ENCODE peak calls at places on chromosomes 7 and 10, in nine cellular contexts. J is hippocampal formation; H is H54; Q is WTC11; X is activated naive CD8-positive, alpha-beta T cell treated with anti-CD3 and anti-CD28 coated beads, Interleukin-2, amount 50 U/mL, for 16 hours; G is pancreas; T is NCI-H526; W is GM23248; K is left lobe of liver. O is an unnamed sample.

GRCh38 chr7:159061674-159062212 is 82.9 kb downstream of the VIPR2 start:
- DNase-seq in J (no peak), H (no peak), Q (peak), X (no peak), G (no peak), T (no peak), W (no peak), K (no peak), O (no peak)

GRCh38 chr7:129433823-129434171 is 435 bp upstream of the STRIP2 start:
- DNase-seq in J (no peak), H (peak), Q (peak), X (no peak), G (no peak), T (peak), W (no peak), K (no peak), O (peak)

GRCh38 chr7:20786779-20787651 is at the start of gene SP8:
- DNase-seq in J (no peak), H (peak), Q (peak), X (no peak), G (no peak), T (no peak), W (peak), K (no peak), O (no peak)

GRCh38 chr7:96321670-96322372 is at the start of gene SLC25A13:
- DNase-seq in J (peak), H (peak), Q (peak), X (peak), G (peak), T (peak), W (peak), K (peak), O (peak)

GRCh38 chr7:130814753-130815152 is 80.7 kb upstream of the KLF14 start:
- DNase-seq in J (no peak), H (peak), Q (no peak), X (no peak), G (no peak), T (no peak), W (peak), K (no peak), O (peak)

GRCh38 chr10:28429573-28430216 is 103.2 kb upstream of the WAC start:
- DNase-seq in J (no peak), H (no peak), Q (no peak), X (no peak), G (no peak), T (no peak), W (no peak), K (no peak), O (no peak)

GRCh38 chr10:79044846-79045245 is 23.9 kb upstream of the ZMIZ1 start:
- DNase-seq in J (no peak), H (no peak), Q (no peak), X (no peak), G (peak), T (no peak), W (no peak), K (no peak), O (no peak)

GRCh38 chr10:77062381-77062780 is 575.2 kb downstream of the KCNMA1 start:
- DNase-seq in J (no peak), H (no peak), Q (no peak), X (no peak), G (no peak), T (no peak), W (no peak), K (no peak), O (no peak)

GRCh38 chr7:30596043-30596641 is 1.5 kb downstream of the GARS1 start:
- DNase-seq in J (no peak), H (no peak), Q (no peak), X (no peak), G (peak), T (peak), W (peak), K (no peak), O (peak)

GRCh38 chr10:36177071-36177470 is 535.0 kb upstream of the FZD8 start:
- DNase-seq in J (no peak), H (no peak), Q (no peak), X (no peak), G (no peak), T (no peak), W (no peak), K (no peak), O (no peak)

GRCh38 chr10:118981946-118982345 is 47.6 kb upstream of the NANOS1 start:
- DNase-seq in J (no peak), H (no peak), Q (no peak), X (no peak), G (no peak), T (no peak), W (no peak), K (no peak), O (no peak)

GRCh38 chr10:124545346-124545745 is 83.7 kb downstream of the LHPP start:
- DNase-seq in J (no peak), H (no peak), Q (no peak), X (no peak), G (no peak), T (no peak), W (no peak), K (no peak), O (no peak)

GRCh38 chr10:79034271-79034876 is 34.4 kb upstream of the ZMIZ1 start:
- DNase-seq in J (no peak), H (no peak), Q (no peak), X (no peak), G (no peak), T (no peak), W (no peak), K (no peak), O (no peak)

GRCh38 chr10:109851595-109851994 is 71.7 kb downstream of the XPNPEP1 start:
- DNase-seq in J (no peak), H (no peak), Q (no peak), X (no peak), G (no peak), T (no peak), W (no peak), K (no peak), O (no peak)

GRCh38 chr10:95646160-95646559 is 10.4 kb downstream of the ALDH18A1 start:
- DNase-seq in J (no peak), H (no peak), Q (no peak), X (no peak), G (no peak), T (no peak), W (no peak), K (no peak), O (no peak)

GRCh38 chr10:48533951-48534720 is 70.7 kb downstream of the ARHGAP22 start:
- DNase-seq in J (peak), H (no peak), Q (peak), X (no peak), G (no peak), T (no peak), W (peak), K (no peak), O (no peak)

GRCh38 chr10:105840288-105840770 is 1199.2 kb downstream of the SORCS3 start:
- DNase-seq in J (no peak), H (no peak), Q (no peak), X (no peak), G (no peak), T (no peak), W (no peak), K (no peak), O (no peak)

GRCh38 chr7:121020652-121021051 is 32.1 kb downstream of the CPED1 start:
- DNase-seq in J (no peak), H (no peak), Q (no peak), X (no peak), G (no peak), T (no peak), W (peak), K (no peak), O (no peak)

GRCh38 chr10:15504101-15504840 is 133.2 kb upstream of the FAM171A1 start:
- DNase-seq in J (no peak), H (no peak), Q (no peak), X (no peak), G (no peak), T (no peak), W (peak), K (no peak), O (no peak)

GRCh38 chr10:60646966-60647796 is 131.1 kb upstream of the CDK1 start:
- DNase-seq in J (no peak), H (no peak), Q (no peak), X (no peak), G (peak), T (no peak), W (peak), K (no peak), O (peak)

GRCh38 chr10:102009801-102010425 is 46.1 kb downstream of the ARMH3 start:
- DNase-seq in J (peak), H (peak), Q (peak), X (no peak), G (peak), T (peak), W (peak), K (no peak), O (peak)

GRCh38 chr7:159039716-159040115 is 105.0 kb downstream of the VIPR2 start:
- DNase-seq in J (no peak), H (no peak), Q (no peak), X (no peak), G (no peak), T (no peak), W (no peak), K (no peak), O (no peak)

GRCh38 chr7:159067870-159068787 is 76.5 kb downstream of the VIPR2 start:
- DNase-seq in J (peak), H (no peak), Q (no peak), X (no peak), G (no peak), T (no peak), W (no peak), K (no peak), O (no peak)

GRCh38 chr10:14838582-14839304 is 637 bp downstream of the HSPA14 start:
- DNase-seq in J (peak), H (peak), Q (peak), X (no peak), G (no peak), T (peak), W (peak), K (peak), O (peak)

GRCh38 chr7:78095549-78095948 is 297.0 kb downstream of the PHTF2 start:
- DNase-seq in J (no peak), H (no peak), Q (no peak), X (no peak), G (no peak), T (no peak), W (peak), K (no peak), O (no peak)

GRCh38 chr10:43596546-43596945 is 9.7 kb upstream of the ZNF485 start:
- DNase-seq in J (no peak), H (no peak), Q (no peak), X (no peak), G (no peak), T (no peak), W (no peak), K (no peak), O (no peak)

GRCh38 chr10:22681783-22682183 is 32.6 kb downstream of the PIP4K2A start:
- DNase-seq in J (no peak), H (peak), Q (no peak), X (no peak), G (peak), T (no peak), W (peak), K (no peak), O (peak)

GRCh38 chr10:102242118-102242485 is 790 bp upstream of the PITX3 start:
- DNase-seq in J (no peak), H (no peak), Q (no peak), X (no peak), G (no peak), T (no peak), W (peak), K (no peak), O (no peak)

GRCh38 chr7:143012409-143012808 is 14.5 kb downstream of the OR9A2 start:
- DNase-seq in J (no peak), H (no peak), Q (no peak), X (no peak), G (no peak), T (no peak), W (peak), K (no peak), O (no peak)

GRCh38 chr7:83148776-83149175 is 13.9 kb downstream of the PCLO start:
- DNase-seq in J (no peak), H (no peak), Q (no peak), X (no peak), G (no peak), T (no peak), W (peak), K (no peak), O (peak)

GRCh38 chr7:133744451-133744850 is 382.7 kb upstream of the LRGUK start:
- DNase-seq in J (no peak), H (no peak), Q (no peak), X (no peak), G (no peak), T (no peak), W (no peak), K (no peak), O (no peak)

GRCh38 chr7:106110238-106110560 is 1.9 kb downstream of the SYPL1 start:
- DNase-seq in J (no peak), H (no peak), Q (no peak), X (no peak), G (no peak), T (no peak), W (peak), K (no peak), O (no peak)

GRCh38 chr7:132865766-132866531 is 215.9 kb downstream of the CHCHD3 start:
- DNase-seq in J (no peak), H (no peak), Q (no peak), X (no peak), G (no peak), T (no peak), W (peak), K (no peak), O (no peak)

GRCh38 chr7:147915781-147916180 is 674.8 kb upstream of the C7orf33 start:
- DNase-seq in J (no peak), H (no peak), Q (no peak), X (no peak), G (no peak), T (no peak), W (no peak), K (no peak), O (no peak)

GRCh38 chr7:130432886-130433285 is 7.9 kb downstream of the CEP41 start:
- DNase-seq in J (no peak), H (no peak), Q (no peak), X (no peak), G (no peak), T (no peak), W (peak), K (no peak), O (no peak)

GRCh38 chr7:69903410-69903809 is 305.1 kb downstream of the AUTS2 start:
- DNase-seq in J (no peak), H (no peak), Q (no peak), X (no peak), G (no peak), T (no peak), W (peak), K (no peak), O (no peak)

GRCh38 chr7:158351051-158351450 is 236.6 kb downstream of the PTPRN2 start:
- DNase-seq in J (no peak), H (no peak), Q (no peak), X (no peak), G (no peak), T (no peak), W (no peak), K (peak), O (no peak)

GRCh38 chr7:132218876-132219275 is 357.4 kb downstream of the PLXNA4 start:
- DNase-seq in J (no peak), H (no peak), Q (no peak), X (no peak), G (no peak), T (peak), W (no peak), K (no peak), O (no peak)

GRCh38 chr10:472241-472910 is 217.1 kb downstream of the DIP2C start:
- DNase-seq in J (no peak), H (no peak), Q (no peak), X (no peak), G (no peak), T (no peak), W (no peak), K (no peak), O (no peak)